ENCODE peak calls at places on chromosomes 1 and 21, in eight cellular contexts. One of them, this sample, is unnamed.

GRCh38 chr1:234531181-234532132 is 52.5 kb upstream of the TARBP1 start:
- DNase-seq in NCI-H510A: no peak
- DNase-seq in sciatic nerve: peak; percentile 79
- DNase-seq in NCI-H1105: no peak
- DNase-seq in kidney tubule cell: peak; percentile 72
- DNase-seq in HuH-7: no peak
- DNase-seq in neural crest cell: no peak
- DNase-seq in GM12892: no peak
- DNase-seq in this sample: no peak

GRCh38 chr1:17239420-17239819 is 9.5 kb upstream of the PADI3 start:
- DNase-seq in NCI-H510A: no peak
- DNase-seq in sciatic nerve: no peak
- DNase-seq in NCI-H1105: peak; percentile 80
- DNase-seq in kidney tubule cell: peak; percentile 89
- DNase-seq in HuH-7: peak; percentile 68
- DNase-seq in neural crest cell: peak; percentile 67
- DNase-seq in GM12892: peak; percentile 62
- DNase-seq in this sample: peak; percentile 30

GRCh38 chr1:20702416-20702815 is 15.4 kb downstream of the KIF17 start:
- DNase-seq in NCI-H510A: no peak
- DNase-seq in sciatic nerve: no peak
- DNase-seq in NCI-H1105: no peak
- DNase-seq in kidney tubule cell: peak; percentile 23
- DNase-seq in HuH-7: peak; percentile 53
- DNase-seq in neural crest cell: no peak
- DNase-seq in GM12892: no peak
- DNase-seq in this sample: no peak

GRCh38 chr1:178798232-178798861 is 72.5 kb downstream of the ANGPTL1 start:
- DNase-seq in NCI-H510A: no peak
- DNase-seq in sciatic nerve: no peak
- DNase-seq in NCI-H1105: no peak
- DNase-seq in kidney tubule cell: no peak
- DNase-seq in HuH-7: no peak
- DNase-seq in neural crest cell: no peak
- DNase-seq in GM12892: no peak
- DNase-seq in this sample: no peak

GRCh38 chr1:44812822-44813543 is 4.7 kb downstream of the BTBD19 start:
- DNase-seq in NCI-H510A: no peak
- DNase-seq in sciatic nerve: peak; percentile 69
- DNase-seq in NCI-H1105: no peak
- DNase-seq in kidney tubule cell: peak; percentile 37
- DNase-seq in HuH-7: no peak
- DNase-seq in neural crest cell: no peak
- DNase-seq in GM12892: no peak
- DNase-seq in this sample: no peak

GRCh38 chr1:182280521-182280920 is 111.1 kb downstream of the GLUL start:
- DNase-seq in NCI-H510A: no peak
- DNase-seq in sciatic nerve: no peak
- DNase-seq in NCI-H1105: no peak
- DNase-seq in kidney tubule cell: no peak
- DNase-seq in HuH-7: no peak
- DNase-seq in neural crest cell: no peak
- DNase-seq in GM12892: no peak
- DNase-seq in this sample: no peak

GRCh38 chr1:233679598-233679997 is 65.7 kb downstream of the KCNK1 start:
- DNase-seq in NCI-H510A: no peak
- DNase-seq in sciatic nerve: no peak
- DNase-seq in NCI-H1105: no peak
- DNase-seq in kidney tubule cell: no peak
- DNase-seq in HuH-7: no peak
- DNase-seq in neural crest cell: no peak
- DNase-seq in GM12892: no peak
- DNase-seq in this sample: no peak

GRCh38 chr21:45192332-45192731 is 95.4 kb downstream of the POFUT2 start:
- DNase-seq in NCI-H510A: no peak
- DNase-seq in sciatic nerve: no peak
- DNase-seq in NCI-H1105: no peak
- DNase-seq in kidney tubule cell: no peak
- DNase-seq in HuH-7: no peak
- DNase-seq in neural crest cell: no peak
- DNase-seq in GM12892: no peak
- DNase-seq in this sample: no peak

GRCh38 chr1:165773324-165773965 is 4.8 kb upstream of the TMCO1 start:
- DNase-seq in NCI-H510A: no peak
- DNase-seq in sciatic nerve: no peak
- DNase-seq in NCI-H1105: no peak
- DNase-seq in kidney tubule cell: peak; percentile 94
- DNase-seq in HuH-7: no peak
- DNase-seq in neural crest cell: no peak
- DNase-seq in GM12892: no peak
- DNase-seq in this sample: no peak

GRCh38 chr1:208268541-208269337 is 24.6 kb upstream of the PLXNA2 start:
- DNase-seq in NCI-H510A: no peak
- DNase-seq in sciatic nerve: no peak
- DNase-seq in NCI-H1105: no peak
- DNase-seq in kidney tubule cell: no peak
- DNase-seq in HuH-7: no peak
- DNase-seq in neural crest cell: no peak
- DNase-seq in GM12892: no peak
- DNase-seq in this sample: no peak

GRCh38 chr1:64934115-64934880 is 32.1 kb downstream of the JAK1 start:
- DNase-seq in NCI-H510A: no peak
- DNase-seq in sciatic nerve: no peak
- DNase-seq in NCI-H1105: no peak
- DNase-seq in kidney tubule cell: peak; percentile 67
- DNase-seq in HuH-7: peak; percentile 14
- DNase-seq in neural crest cell: no peak
- DNase-seq in GM12892: no peak
- DNase-seq in this sample: no peak

GRCh38 chr1:51543877-51544276 is 24.8 kb upstream of the EPS15 start:
- DNase-seq in NCI-H510A: no peak
- DNase-seq in sciatic nerve: no peak
- DNase-seq in NCI-H1105: no peak
- DNase-seq in kidney tubule cell: no peak
- DNase-seq in HuH-7: no peak
- DNase-seq in neural crest cell: no peak
- DNase-seq in GM12892: no peak
- DNase-seq in this sample: no peak

GRCh38 chr1:11046625-11047365 is at the start of gene MASP2:
- DNase-seq in NCI-H510A: no peak
- DNase-seq in sciatic nerve: peak; percentile 52
- DNase-seq in NCI-H1105: no peak
- DNase-seq in kidney tubule cell: no peak
- DNase-seq in HuH-7: no peak
- DNase-seq in neural crest cell: no peak
- DNase-seq in GM12892: no peak
- DNase-seq in this sample: no peak

GRCh38 chr1:178307264-178307663 is 189.5 kb downstream of the CLEC20A start:
- DNase-seq in NCI-H510A: no peak
- DNase-seq in sciatic nerve: no peak
- DNase-seq in NCI-H1105: no peak
- DNase-seq in kidney tubule cell: no peak
- DNase-seq in HuH-7: no peak
- DNase-seq in neural crest cell: no peak
- DNase-seq in GM12892: no peak
- DNase-seq in this sample: no peak

GRCh38 chr21:27580276-27580675 is 613.4 kb upstream of the ADAMTS5 start:
- DNase-seq in NCI-H510A: no peak
- DNase-seq in sciatic nerve: no peak
- DNase-seq in NCI-H1105: no peak
- DNase-seq in kidney tubule cell: peak; percentile 43
- DNase-seq in HuH-7: no peak
- DNase-seq in neural crest cell: no peak
- DNase-seq in GM12892: no peak
- DNase-seq in this sample: no peak

GRCh38 chr1:218878369-218878768 is 295.3 kb upstream of the LYPLAL1 start:
- DNase-seq in NCI-H510A: no peak
- DNase-seq in sciatic nerve: no peak
- DNase-seq in NCI-H1105: no peak
- DNase-seq in kidney tubule cell: peak; percentile 47
- DNase-seq in HuH-7: no peak
- DNase-seq in neural crest cell: no peak
- DNase-seq in GM12892: no peak
- DNase-seq in this sample: no peak

GRCh38 chr1:23732363-23733224 is 10.7 kb upstream of the ELOA start:
- DNase-seq in NCI-H510A: no peak
- DNase-seq in sciatic nerve: no peak
- DNase-seq in NCI-H1105: no peak
- DNase-seq in kidney tubule cell: peak; percentile 40
- DNase-seq in HuH-7: no peak
- DNase-seq in neural crest cell: no peak
- DNase-seq in GM12892: no peak
- DNase-seq in this sample: no peak

GRCh38 chr1:18732686-18733085 is 102.0 kb downstream of the PAX7 start:
- DNase-seq in NCI-H510A: no peak
- DNase-seq in sciatic nerve: no peak
- DNase-seq in NCI-H1105: no peak
- DNase-seq in kidney tubule cell: no peak
- DNase-seq in HuH-7: no peak
- DNase-seq in neural crest cell: no peak
- DNase-seq in GM12892: no peak
- DNase-seq in this sample: no peak

GRCh38 chr1:204685236-204686006 is at the start of gene LRRN2:
- DNase-seq in NCI-H510A: no peak
- DNase-seq in sciatic nerve: no peak
- DNase-seq in NCI-H1105: peak; percentile 37
- DNase-seq in kidney tubule cell: peak; percentile 45
- DNase-seq in HuH-7: no peak
- DNase-seq in neural crest cell: peak; percentile 14
- DNase-seq in GM12892: no peak
- DNase-seq in this sample: peak; percentile 80

GRCh38 chr1:53370369-53370961 is 42.6 kb upstream of the LRP8 start:
- DNase-seq in NCI-H510A: no peak
- DNase-seq in sciatic nerve: peak; percentile 38
- DNase-seq in NCI-H1105: no peak
- DNase-seq in kidney tubule cell: no peak
- DNase-seq in HuH-7: no peak
- DNase-seq in neural crest cell: no peak
- DNase-seq in GM12892: no peak
- DNase-seq in this sample: no peak